ENCODE peak calls at places on chromosome 5, in nine cellular contexts. L, P, E, I, H, X, R, B and K are unnamed samples.

GRCh38 chr5:157918811-157919742 is 60.1 kb upstream of the CLINT1 start:
- DNase-seq in L (no peak), P (peak; percentile 70), E (no peak), I (no peak), H (no peak), X (peak; percentile 22), R (no peak), B (no peak), K (no peak)

GRCh38 chr5:35229076-35230042 is 928 bp downstream of the PRLR start:
- DNase-seq in L (no peak), P (peak; percentile 36), E (no peak), I (no peak), H (no peak), X (peak; percentile 32), R (no peak), B (no peak), K (no peak)

GRCh38 chr5:123116063-123116462 is 27.0 kb downstream of the PRDM6 start:
- DNase-seq in L (peak; percentile 63), P (no peak), E (peak; percentile 81), I (no peak), H (no peak), X (no peak), R (no peak), B (no peak), K (peak; percentile 20)

GRCh38 chr5:128199104-128199503 is 115.5 kb downstream of the SLC12A2 start:
- DNase-seq in L (no peak), P (no peak), E (no peak), I (peak; percentile 11), H (no peak), X (no peak), R (no peak), B (peak; percentile 90), K (no peak)

GRCh38 chr5:157651623-157652376 is 438 bp downstream of the SOX30 start:
- DNase-seq in L (peak; percentile 81), P (peak; percentile 65), E (peak; percentile 91), I (no peak), H (peak; percentile 69), X (peak; percentile 92), R (no peak), B (peak; percentile 38), K (no peak)

GRCh38 chr5:178854284-178854683 is 5.5 kb upstream of the ZNF354B start:
- DNase-seq in L (no peak), P (no peak), E (no peak), I (no peak), H (no peak), X (no peak), R (no peak), B (no peak), K (no peak)

GRCh38 chr5:34487202-34487879 is 168.8 kb upstream of the RAI14 start:
- DNase-seq in L (peak; percentile 61), P (peak; percentile 43), E (no peak), I (no peak), H (no peak), X (no peak), R (peak; percentile 89), B (peak; percentile 98), K (no peak)

GRCh38 chr5:139149477-139150199 is 48.5 kb downstream of the SIL1 start:
- DNase-seq in L (no peak), P (no peak), E (no peak), I (no peak), H (no peak), X (no peak), R (peak; percentile 23), B (peak; percentile 29), K (no peak)

GRCh38 chr5:14594378-14595074 is 12.9 kb downstream of the OTULINL start:
- DNase-seq in L (no peak), P (no peak), E (no peak), I (no peak), H (no peak), X (no peak), R (no peak), B (no peak), K (no peak)

GRCh38 chr5:160260881-160261815 is 31.8 kb downstream of the FABP6 start:
- DNase-seq in L (no peak), P (peak; percentile 54), E (peak; percentile 79), I (no peak), H (no peak), X (no peak), R (peak; percentile 47), B (peak; percentile 87), K (peak; percentile 18)

GRCh38 chr5:180785151-180785781 is 17.3 kb downstream of the MGAT1 start:
- DNase-seq in L (no peak), P (no peak), E (peak; percentile 81), I (no peak), H (no peak), X (no peak), R (no peak), B (peak; percentile 89), K (no peak)

GRCh38 chr5:5304361-5305035 is 118.0 kb upstream of the ICE1 start:
- DNase-seq in L (no peak), P (no peak), E (no peak), I (no peak), H (no peak), X (no peak), R (no peak), B (no peak), K (no peak)

GRCh38 chr5:137186759-137187461 is 312.2 kb downstream of the SPOCK1 start:
- DNase-seq in L (no peak), P (no peak), E (no peak), I (no peak), H (no peak), X (no peak), R (peak; percentile 64), B (peak; percentile 85), K (no peak)

GRCh38 chr5:27619982-27620381 is 581.6 kb upstream of the CDH9 start:
- DNase-seq in L (no peak), P (no peak), E (no peak), I (no peak), H (no peak), X (no peak), R (no peak), B (no peak), K (peak; percentile 55)

GRCh38 chr5:149211566-149211965 is 60.1 kb upstream of the AFAP1L1 start:
- DNase-seq in L (no peak), P (no peak), E (no peak), I (no peak), H (no peak), X (no peak), R (peak; percentile 44), B (peak; percentile 73), K (no peak)

GRCh38 chr5:142924135-142924883 is 154.1 kb downstream of the ARHGAP26 start:
- DNase-seq in L (no peak), P (no peak), E (no peak), I (no peak), H (no peak), X (no peak), R (no peak), B (peak; percentile 49), K (no peak)